ENCODE peak calls at places on chromosomes 13 and 19, in five cellular contexts. P is keratinocyte, W is brain microvascular endothelial cell, Y is foreskin keratinocyte, F is ovary. E is an unnamed sample.

GRCh38 chr13:30224732-30225131 is 82.6 kb downstream of the KATNAL1 start:
- DNase-seq in P (peak; percentile 17), F (no peak), W (peak; percentile 42), Y (peak; percentile 33), E (peak; percentile 8)

GRCh38 chr13:98265669-98266551 is 88.8 kb upstream of the RNF113B start:
- DNase-seq in Y (no peak), F (no peak), W (no peak), P (no peak), E (no peak)

GRCh38 chr13:107190065-107190464 is 622.1 kb upstream of the ARGLU1 start:
- DNase-seq in Y (no peak), F (no peak), P (no peak), W (no peak), E (no peak)

GRCh38 chr13:76638160-76638559 is 248.0 kb downstream of the KCTD12 start:
- DNase-seq in Y (no peak), F (no peak), P (no peak), W (no peak), E (no peak)

GRCh38 chr19:2550431-2551171 is 74.7 kb downstream of the GADD45B start:
- DNase-seq in Y (no peak), F (no peak), P (no peak), W (no peak), E (no peak)

GRCh38 chr13:103803349-103803748 is 737.1 kb upstream of the SLC10A2 start:
- DNase-seq in F (no peak), W (no peak), P (no peak), Y (no peak), E (no peak)

GRCh38 chr13:112587359-112587766 is 590 bp downstream of the TUBGCP3 start:
- DNase-seq in F (peak; percentile 92), W (peak; percentile 74), P (no peak), Y (peak; percentile 24), E (no peak)

GRCh38 chr19:16998635-16999194 is 27.9 kb downstream of the CPAMD8 start:
- DNase-seq in P (no peak), F (no peak), Y (no peak), W (no peak), E (no peak)

GRCh38 chr13:107185889-107186288 is 618.0 kb upstream of the ARGLU1 start:
- DNase-seq in F (no peak), Y (no peak), W (peak; percentile 46), P (no peak), E (no peak)

GRCh38 chr13:44274838-44275237 is 98.8 kb upstream of the SERP2 start:
- DNase-seq in Y (no peak), F (no peak), W (no peak), P (no peak), E (no peak)

GRCh38 chr13:50361282-50361681 is 346.0 kb downstream of the KCNRG start:
- DNase-seq in W (no peak), P (no peak), Y (no peak), F (no peak), E (no peak)

GRCh38 chr13:32622827-32623226 is 36.6 kb downstream of the PDS5B start:
- DNase-seq in W (no peak), F (no peak), P (no peak), Y (no peak), E (no peak)

GRCh38 chr19:29044037-29044436 is 168.9 kb downstream of the UQCRFS1 start:
- DNase-seq in W (no peak), F (no peak), Y (no peak), P (no peak), E (no peak)

GRCh38 chr19:10612515-10613119 is 12.7 kb upstream of the SLC44A2 start:
- DNase-seq in P (no peak), Y (no peak), F (no peak), W (no peak), E (no peak)

GRCh38 chr19:41462497-41462896 is 19.5 kb downstream of the ERICH4 start:
- DNase-seq in P (no peak), Y (no peak), F (no peak), W (no peak), E (no peak)

GRCh38 chr13:51066091-51066831 is 44.8 kb downstream of the C13orf42 start:
- DNase-seq in Y (no peak), F (no peak), P (no peak), W (peak; percentile 46), E (no peak)

GRCh38 chr19:22882797-22883196 is 50.7 kb downstream of the ZNF723 start:
- DNase-seq in W (peak; percentile 5), P (no peak), Y (peak; percentile 11), F (no peak), E (no peak)

GRCh38 chr19:50214699-50215543 is 11.5 kb downstream of the MYH14 start:
- DNase-seq in W (no peak), Y (no peak), F (no peak), P (no peak), E (peak; percentile 66)

GRCh38 chr13:62931901-62932883 is 1516.5 kb upstream of the PCDH20 start:
- DNase-seq in F (no peak), Y (no peak), P (no peak), W (no peak), E (no peak)

GRCh38 chr13:104571161-104571889 is 1505.1 kb upstream of the SLC10A2 start:
- DNase-seq in P (no peak), F (peak; percentile 18), Y (peak; percentile 76), W (peak; percentile 99), E (peak; percentile 88)

GRCh38 chr13:113192902-113193301 is 15.6 kb downstream of the PCID2 start:
- DNase-seq in Y (peak; percentile 33), W (peak; percentile 26), P (no peak), F (no peak), E (no peak)

GRCh38 chr13:32225494-32225931 is 89.7 kb downstream of the ZAR1L start:
- DNase-seq in F (no peak), W (peak; percentile 31), Y (no peak), P (no peak), E (no peak)

GRCh38 chr19:1396768-1397679 is 4.3 kb downstream of the GAMT start:
- DNase-seq in F (no peak), Y (no peak), W (no peak), P (no peak), E (no peak)

GRCh38 chr19:1394252-1395193 is 6.8 kb downstream of the GAMT start:
- DNase-seq in F (no peak), W (no peak), Y (no peak), P (no peak), E (no peak)

GRCh38 chr19:1393841-1394240 is 7.5 kb downstream of the GAMT start:
- DNase-seq in P (no peak), F (no peak), W (no peak), Y (no peak), E (no peak)

GRCh38 chr19:1396019-1396767 is 5.1 kb downstream of the GAMT start:
- DNase-seq in W (no peak), Y (no peak), P (no peak), F (no peak), E (no peak)

GRCh38 chr19:1395194-1396018 is 5.9 kb downstream of the GAMT start:
- DNase-seq in F (peak; percentile 57), Y (no peak), W (no peak), P (no peak), E (no peak)
- H3K27ac ChIP-seq in F (no peak overlapping the region), Y (no peak overlapping the region), W (no peak overlapping the region), P (no peak overlapping the region), E (no peak overlapping the region)

GRCh38 chr19:38917921-38918491 is 6.0 kb upstream of the CCER2 start:
- DNase-seq in F (no peak), P (no peak), W (no peak), Y (no peak), E (no peak)
- H3K27ac ChIP-seq in F (no peak overlapping the region), P (no peak overlapping the region), W (no peak overlapping the region), Y (no peak overlapping the region), E (no peak overlapping the region)

GRCh38 chr13:27381601-27382000 is 42.8 kb upstream of the GTF3A start:
- DNase-seq in F (no peak), W (no peak), Y (no peak), P (no peak), E (no peak)

GRCh38 chr13:27379694-27380596 is 44.5 kb upstream of the GTF3A start:
- DNase-seq in Y (no peak), W (peak; percentile 59), F (peak; percentile 62), P (no peak), E (no peak)

GRCh38 chr13:27379126-27379525 is 45.3 kb upstream of the GTF3A start:
- DNase-seq in F (peak; percentile 35), W (no peak), Y (no peak), P (no peak), E (no peak)

GRCh38 chr13:27384285-27384684 is 40.1 kb upstream of the GTF3A start:
- DNase-seq in W (no peak), Y (no peak), P (no peak), F (no peak), E (no peak)

DNA sequence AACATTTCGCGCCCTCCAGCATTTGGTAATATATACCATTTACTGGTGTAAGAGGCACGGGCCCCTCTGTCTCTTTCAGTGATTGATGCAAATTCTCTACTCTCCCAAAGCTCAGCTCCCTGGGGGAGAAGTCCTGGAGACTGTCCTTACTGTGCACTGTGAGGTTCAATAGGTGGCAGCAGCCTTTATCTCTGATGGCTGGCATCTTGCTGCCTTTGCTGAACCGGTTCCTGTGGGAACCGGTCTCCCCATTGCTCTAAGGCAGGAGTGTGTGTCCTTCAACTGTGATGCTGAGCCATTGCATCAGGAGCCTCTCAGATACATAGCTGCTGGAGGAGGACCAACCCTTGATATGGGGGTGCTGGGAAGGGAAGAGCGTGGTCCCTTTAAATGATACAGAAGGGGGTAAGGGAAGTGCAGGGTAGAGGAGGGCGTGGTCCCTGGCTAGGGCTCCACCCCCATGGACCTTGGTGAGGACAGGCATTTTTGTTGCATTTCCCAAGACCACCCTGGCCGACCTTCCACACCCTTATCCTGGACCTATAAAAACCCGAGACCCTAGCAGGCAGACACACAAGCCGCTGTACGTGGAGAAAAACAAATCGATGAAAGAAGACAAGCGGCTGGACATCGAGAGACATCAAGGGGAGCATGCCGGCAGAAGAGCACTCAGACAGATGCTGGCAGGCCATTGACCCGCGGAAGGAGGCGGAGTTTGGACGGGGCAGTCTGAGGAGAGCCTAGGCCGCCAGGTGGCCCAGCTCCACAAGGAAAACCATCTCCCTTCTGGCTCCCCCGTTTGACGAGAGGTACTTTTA is 41.1 kb upstream of the GTF3A start:
- DNase-seq in W (no peak), F (no peak), P (no peak), Y (no peak), E (no peak)
- H3K27ac ChIP-seq in W (no peak overlapping the region), F (no peak overlapping the region), P (no peak overlapping the region), Y (no peak overlapping the region), E (no peak overlapping the region)

GRCh38 chr13:27404680-27405079 is 19.7 kb upstream of the GTF3A start:
- DNase-seq in W (no peak), F (no peak), Y (no peak), P (no peak), E (no peak)

GRCh38 chr13:27403727-27404385 is 20.6 kb upstream of the GTF3A start:
- DNase-seq in Y (no peak), P (no peak), W (no peak), F (no peak), E (no peak)

GRCh38 chr13:27403252-27403678 is 21.2 kb upstream of the GTF3A start:
- DNase-seq in Y (no peak), F (no peak), P (no peak), W (peak; percentile 39), E (no peak)

GRCh38 chr13:27405521-27406134 is 18.8 kb upstream of the GTF3A start:
- DNase-seq in F (no peak), P (no peak), W (no peak), Y (no peak), E (no peak)

DNA sequence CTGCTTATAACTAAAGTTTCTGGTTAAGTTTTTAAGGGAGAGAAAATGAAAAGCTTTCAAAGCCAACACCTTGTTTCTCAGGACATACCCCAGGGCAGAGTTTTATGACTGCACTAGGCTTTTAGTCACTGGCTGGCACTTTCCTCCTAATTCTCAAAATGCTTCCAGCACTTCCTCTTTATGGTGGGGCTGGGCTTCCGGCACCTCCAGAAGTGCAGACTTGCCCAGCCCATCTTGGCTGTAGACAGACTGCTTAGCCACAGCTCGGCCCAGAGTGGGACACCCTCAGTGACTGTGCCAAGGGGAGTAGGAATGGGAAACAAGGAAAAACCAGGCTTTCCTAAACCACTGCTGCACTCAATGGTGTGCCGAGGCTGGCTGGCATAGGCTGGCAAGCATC is 23.2 kb upstream of the GTF3A start:
- DNase-seq in P (no peak), Y (no peak), W (no peak), F (no peak), E (no peak)
- H3K27ac ChIP-seq in P (no peak overlapping the region), Y (no peak overlapping the region), W (no peak overlapping the region), F (no peak overlapping the region), E (no peak overlapping the region)

E was measured in epithelial cell of prostate.